ENCODE peak calls at places on chromosomes 4 and X, in seven cellular contexts. N, O, A, T, S, G and D are unnamed samples.

GRCh38 chrX:9465380-9466114 is 689 bp downstream of the TBL1X start:
- DNase-seq in G (peak), O (peak), S (peak), A (peak), T (peak), N (peak), D (no peak)

GRCh38 chr4:48483006-48483776 is at the start of gene SLC10A4:
- DNase-seq in O (no peak), A (no peak), S (peak), T (no peak), G (no peak), N (no peak), D (no peak)

GRCh38 chrX:23332101-23332887 is 2.4 kb upstream of the PTCHD1 start:
- DNase-seq in N (no peak), G (no peak), O (peak), A (no peak), S (no peak), T (no peak), D (no peak)

GRCh38 chr4:7414736-7415510 is 19.8 kb downstream of the PSAPL1 start:
- DNase-seq in O (peak), A (no peak), S (no peak), G (no peak), T (no peak), N (peak), D (no peak)

GRCh38 chrX:81414630-81415029 is 212.7 kb downstream of the SH3BGRL start:
- DNase-seq in N (no peak), S (no peak), T (no peak), G (no peak), O (no peak), A (no peak), D (no peak)

GRCh38 chr4:60934896-60935295 is 265.2 kb upstream of the ADGRL3 start:
- DNase-seq in S (no peak), O (no peak), A (no peak), T (no peak), N (no peak), G (no peak), D (no peak)

GRCh38 chrX:149060921-149061320 is 444.2 kb downstream of the IDS start:
- DNase-seq in G (no peak), S (no peak), A (no peak), N (no peak), T (no peak), O (no peak), D (no peak)

GRCh38 chrX:38879631-38880220 is 78.5 kb downstream of the MID1IP1 start:
- DNase-seq in N (peak), T (no peak), G (no peak), S (no peak), O (no peak), A (peak), D (no peak)

GRCh38 chr4:106816501-106816900 is 219.6 kb downstream of the DKK2 start:
- DNase-seq in N (no peak), A (no peak), T (no peak), O (no peak), S (no peak), G (no peak), D (no peak)

GRCh38 chrX:45527834-45528233 is 327.2 kb upstream of the DIPK2B start:
- DNase-seq in S (no peak), O (no peak), N (no peak), T (no peak), G (no peak), A (no peak), D (no peak)

GRCh38 chr4:16026155-16026761 is 57.6 kb downstream of the PROM1 start:
- DNase-seq in O (peak), G (no peak), A (peak), S (no peak), N (no peak), T (no peak), D (no peak)

GRCh38 chr4:22500831-22501714 is 14.8 kb downstream of the ADGRA3 start:
- DNase-seq in A (no peak), O (no peak), S (peak), T (no peak), G (no peak), N (no peak), D (peak)

GRCh38 chr4:88062843-88063242 is 55.4 kb downstream of the PKD2 start:
- DNase-seq in O (no peak), T (no peak), A (no peak), S (no peak), G (no peak), N (no peak), D (no peak)

GRCh38 chr4:166816901-166817300 is 417.4 kb downstream of the SPOCK3 start:
- DNase-seq in O (no peak), T (no peak), G (no peak), S (no peak), A (no peak), N (no peak), D (no peak)

GRCh38 chr4:7745486-7745885 is 194.2 kb downstream of the AFAP1 start:
- DNase-seq in N (no peak), O (no peak), T (no peak), S (no peak), G (no peak), A (no peak), D (no peak)